ENCODE peak calls at places on chromosomes 2 and 18, in nine cellular contexts. F is HTR-8/SVneo; A is HL-60; H is activated CD8-positive, alpha-beta memory T cell treated with anti-CD3 and anti-CD28 coated beads for 24 hours; X is IMR-90; D is endodermal cell; O is HS-5; Z is WERI-Rb-1; L is cardiac fibroblast. G is an unnamed sample.

GRCh38 chr2:45497355-45497754 is 113.7 kb downstream of the SRBD1 start:
- DNase-seq in F (no peak), A (no peak), H (no peak), X (peak), D (no peak), O (no peak), Z (no peak), L (peak), G (no peak)

GRCh38 chr2:234258562-234259141 is 208.2 kb downstream of the SPP2 start:
- DNase-seq in F (no peak), A (no peak), H (no peak), X (peak), D (no peak), O (no peak), Z (no peak), L (peak), G (no peak)

GRCh38 chr18:80104364-80104779 is 4.7 kb upstream of the ADNP2 start:
- DNase-seq in F (no peak), A (no peak), H (no peak), X (no peak), D (peak), O (no peak), Z (no peak), L (no peak), G (no peak)

GRCh38 chr2:63751901-63752300 is 89.8 kb upstream of the UGP2 start:
- DNase-seq in F (no peak), A (no peak), H (no peak), X (no peak), D (no peak), O (no peak), Z (no peak), L (no peak), G (no peak)

GRCh38 chr18:35661483-35662146 is 80.1 kb downstream of the GALNT1 start:
- DNase-seq in F (no peak), A (no peak), H (no peak), X (no peak), D (no peak), O (no peak), Z (no peak), L (no peak), G (no peak)

GRCh38 chr2:145961846-145962245 is 1441.9 kb upstream of the ZEB2 start:
- DNase-seq in F (no peak), A (no peak), H (no peak), X (peak), D (no peak), O (no peak), Z (no peak), L (peak), G (no peak)

GRCh38 chr2:11498126-11498473 is 32.1 kb upstream of the E2F6 start:
- DNase-seq in F (no peak), A (no peak), H (no peak), X (no peak), D (no peak), O (no peak), Z (no peak), L (no peak), G (no peak)

GRCh38 chr2:54772531-54772930 is 49.1 kb downstream of the EML6 start:
- DNase-seq in F (no peak), A (no peak), H (no peak), X (no peak), D (no peak), O (peak), Z (no peak), L (peak), G (no peak)

GRCh38 chr2:38665854-38666577 is at the start of gene GALM:
- DNase-seq in F (peak), A (peak), H (peak), X (peak), D (peak), O (peak), Z (no peak), L (peak), G (peak)

GRCh38 chr2:214587442-214587841 is 176.6 kb downstream of the VWC2L start:
- DNase-seq in F (no peak), A (peak), H (no peak), X (no peak), D (peak), O (no peak), Z (no peak), L (no peak), G (no peak)

GRCh38 chr2:38207168-38207567 is 131.2 kb upstream of the CYP1B1 start:
- DNase-seq in F (no peak), A (no peak), H (no peak), X (no peak), D (no peak), O (no peak), Z (no peak), L (peak), G (no peak)

GRCh38 chr2:95043300-95043786 is 17.8 kb downstream of the MAL start:
- DNase-seq in F (peak), A (no peak), H (no peak), X (peak), D (no peak), O (peak), Z (no peak), L (peak), G (no peak)

GRCh38 chr2:201470821-201471731 is 19.5 kb downstream of the STRADB start:
- DNase-seq in F (no peak), A (no peak), H (no peak), X (peak), D (peak), O (no peak), Z (no peak), L (peak), G (no peak)

GRCh38 chr2:187878096-187878495 is 323.9 kb upstream of the TFPI start:
- DNase-seq in F (no peak), A (no peak), H (no peak), X (no peak), D (no peak), O (no peak), Z (no peak), L (no peak), G (no peak)

GRCh38 chr18:25435462-25435782 is 83.5 kb upstream of the ZNF521 start:
- DNase-seq in F (no peak), A (no peak), H (no peak), X (no peak), D (no peak), O (no peak), Z (no peak), L (no peak), G (no peak)

GRCh38 chr18:11689031-11689971 is at the start of gene GNAL:
- DNase-seq in F (peak), A (peak), H (peak), X (peak), D (peak), O (no peak), Z (peak), L (peak), G (peak)

GRCh38 chr2:73685770-73686438 is 43.7 kb upstream of the NAT8 start:
- DNase-seq in F (no peak), A (no peak), H (no peak), X (no peak), D (no peak), O (no peak), Z (no peak), L (no peak), G (no peak)

GRCh38 chr2:16152101-16152927 is 212.0 kb downstream of the MYCN start:
- DNase-seq in F (no peak), A (no peak), H (no peak), X (no peak), D (peak), O (no peak), Z (no peak), L (no peak), G (no peak)

GRCh38 chr2:176774768-176775453 is 437.7 kb upstream of the HNRNPA3 start:
- DNase-seq in F (no peak), A (no peak), H (no peak), X (no peak), D (no peak), O (no peak), Z (no peak), L (no peak), G (no peak)

GRCh38 chr2:95399061-95399460 is 3.4 kb upstream of the FAHD2A start:
- DNase-seq in F (no peak), A (no peak), H (no peak), X (no peak), D (no peak), O (no peak), Z (no peak), L (no peak), G (no peak)

GRCh38 chr18:54388203-54389142 is 30.8 kb downstream of the C18orf54 start:
- DNase-seq in F (peak), A (peak), H (no peak), X (peak), D (peak), O (peak), Z (no peak), L (peak), G (no peak)

GRCh38 chr2:150681120-150681796 is 193.8 kb upstream of the RND3 start:
- DNase-seq in F (peak), A (peak), H (no peak), X (peak), D (no peak), O (peak), Z (no peak), L (peak), G (no peak)

GRCh38 chr2:115162454-115163293 is 720.2 kb downstream of the DPP10 start:
- DNase-seq in F (no peak), A (no peak), H (no peak), X (no peak), D (peak), O (no peak), Z (peak), L (no peak), G (no peak)

GRCh38 chr2:85861180-85861579 is 27.6 kb downstream of the ST3GAL5 start:
- DNase-seq in F (no peak), A (no peak), H (no peak), X (no peak), D (no peak), O (no peak), Z (no peak), L (no peak), G (no peak)

GRCh38 chr2:98333922-98334321 is 12.3 kb upstream of the CNGA3 start:
- DNase-seq in F (no peak), A (no peak), H (no peak), X (peak), D (no peak), O (no peak), Z (no peak), L (peak), G (no peak)

GRCh38 chr2:224440988-224441387 is 39.1 kb upstream of the FAM124B start:
- DNase-seq in F (no peak), A (peak), H (no peak), X (no peak), D (no peak), O (no peak), Z (no peak), L (peak), G (no peak)

GRCh38 chr2:169672403-169672802 is 21.8 kb downstream of the CFAP210 start:
- DNase-seq in F (no peak), A (no peak), H (no peak), X (no peak), D (no peak), O (no peak), Z (no peak), L (no peak), G (no peak)

GRCh38 chr2:73069855-73070650 is 1.5 kb downstream of the SFXN5 start:
- DNase-seq in F (no peak), A (peak), H (no peak), X (peak), D (peak), O (no peak), Z (no peak), L (peak), G (no peak)

GRCh38 chr2:237209046-237209375 is 123.3 kb downstream of the COPS8 start:
- DNase-seq in F (no peak), A (no peak), H (no peak), X (no peak), D (no peak), O (no peak), Z (no peak), L (no peak), G (no peak)

GRCh38 chr2:74845217-74845751 is 11.4 kb downstream of the HK2 start:
- DNase-seq in F (peak), A (peak), H (no peak), X (peak), D (peak), O (peak), Z (no peak), L (peak), G (peak)

GRCh38 chr18:7457276-7457675 is 109.8 kb upstream of the PTPRM start:
- DNase-seq in F (no peak), A (no peak), H (no peak), X (no peak), D (no peak), O (no peak), Z (no peak), L (no peak), G (no peak)

GRCh38 chr2:238021327-238021726 is 39.5 kb upstream of the SCLY start:
- DNase-seq in F (peak), A (no peak), H (no peak), X (peak), D (no peak), O (no peak), Z (no peak), L (peak), G (no peak)

GRCh38 chr18:11052800-11053199 is 96.6 kb downstream of the PIEZO2 start:
- DNase-seq in F (no peak), A (no peak), H (no peak), X (peak), D (no peak), O (no peak), Z (no peak), L (no peak), G (no peak)

GRCh38 chr2:125658583-125658982 is 997.4 kb upstream of the GYPC start:
- DNase-seq in F (no peak), A (no peak), H (no peak), X (no peak), D (no peak), O (no peak), Z (no peak), L (no peak), G (no peak)

GRCh38 chr2:26744953-26745352 is 19.1 kb upstream of the SLC35F6 start:
- DNase-seq in F (no peak), A (no peak), H (no peak), X (no peak), D (no peak), O (no peak), Z (no peak), L (no peak), G (no peak)

GRCh38 chr2:168246072-168246482 is 1.3 kb downstream of the STK39 start:
- DNase-seq in F (no peak), A (no peak), H (no peak), X (no peak), D (no peak), O (no peak), Z (no peak), L (no peak), G (no peak)

GRCh38 chr2:168455692-168456525 is at the start of gene CERS6:
- DNase-seq in F (peak), A (peak), H (peak), X (peak), D (peak), O (peak), Z (peak), L (peak), G (peak)

G was measured in omental fat pad.